ENCODE peak calls at places on chromosomes 11 and 22, in eight cellular contexts. H is esophagus squamous epithelium; T is germinal center; V is stimulated activated CD8-positive, alpha-beta memory T cell treated with anti-CD3 and anti-CD28 coated beads, Interleukin-15, amount 100 ng/mL, for 1 hour; S is activated CD8-positive, alpha-beta memory T cell treated with anti-CD3 and anti-CD28 coated beads for 1 hour; O is astrocyte; A is kidney tubule cell; D is activated naive CD4-positive, alpha-beta T cell treated with Interleukin-2 at 50 U/mL for 16 hours. Q is an unnamed sample.

GRCh38 chr11:64752106-64752970 is 7.4 kb downstream of the PYGM start:
- DNase-seq in H (no peak), T (no peak), V (no peak), S (no peak), O (no peak), A (no peak), D (no peak), Q (no peak)

GRCh38 chr11:34599406-34599901 is 21.4 kb upstream of the EHF start:
- DNase-seq in H (no peak), T (no peak), V (no peak), S (no peak), O (peak), A (peak), D (no peak), Q (no peak)

GRCh38 chr22:27918351-27919221 is 470 bp downstream of the PITPNB start:
- DNase-seq in H (no peak), T (peak), V (peak), S (no peak), O (peak), A (peak), D (peak), Q (peak)

GRCh38 chr11:34732831-34733230 is 111.9 kb downstream of the EHF start:
- DNase-seq in H (no peak), T (no peak), V (no peak), S (no peak), O (no peak), A (no peak), D (no peak), Q (no peak)

GRCh38 chr11:130452941-130453340 is 4.5 kb downstream of the ADAMTS15 start:
- DNase-seq in H (no peak), T (no peak), V (no peak), S (no peak), O (no peak), A (no peak), D (no peak), Q (no peak)

GRCh38 chr11:133911169-133911568 is 45.6 kb downstream of the IGSF9B start:
- DNase-seq in H (no peak), T (peak), V (no peak), S (no peak), O (no peak), A (no peak), D (no peak), Q (no peak)

GRCh38 chr11:76629853-76630599 is 40.5 kb downstream of the LRRC32 start:
- DNase-seq in H (no peak), T (no peak), V (no peak), S (no peak), O (no peak), A (no peak), D (no peak), Q (peak)

GRCh38 chr11:18013790-18014507 is 1.1 kb upstream of the SERGEF start:
- DNase-seq in H (no peak), T (no peak), V (no peak), S (no peak), O (no peak), A (no peak), D (no peak), Q (peak)

GRCh38 chr11:42043312-42043711 is 583.9 kb upstream of the LRRC4C start:
- DNase-seq in H (no peak), T (no peak), V (no peak), S (no peak), O (peak), A (peak), D (no peak), Q (no peak)

GRCh38 chr22:42300286-42301071 is 30.0 kb upstream of the TCF20 start:
- DNase-seq in H (no peak), T (peak), V (no peak), S (no peak), O (no peak), A (peak), D (peak), Q (no peak)

GRCh38 chr11:646214-646613 is 9.1 kb downstream of the DRD4 start:
- DNase-seq in H (no peak), T (no peak), V (no peak), S (no peak), O (no peak), A (no peak), D (no peak), Q (no peak)

GRCh38 chr11:71948314-71949027 is 19.6 kb downstream of the RNF121 start:
- DNase-seq in H (no peak), T (no peak), V (no peak), S (no peak), O (peak), A (peak), D (no peak), Q (no peak)

GRCh38 chr22:49786976-49787843 is 40.5 kb downstream of the BRD1 start:
- DNase-seq in H (no peak), T (no peak), V (no peak), S (no peak), O (no peak), A (no peak), D (no peak), Q (no peak)

GRCh38 chr11:86101941-86102407 is 33.1 kb upstream of the PICALM start:
- DNase-seq in H (no peak), T (no peak), V (no peak), S (no peak), O (peak), A (peak), D (no peak), Q (no peak)

GRCh38 chr11:96257972-96258951 is 84.7 kb downstream of the MAML2 start:
- DNase-seq in H (no peak), T (peak), V (no peak), S (no peak), O (peak), A (peak), D (peak), Q (peak)

GRCh38 chr11:33827206-33827605 is 52.9 kb upstream of the FBXO3 start:
- DNase-seq in H (no peak), T (no peak), V (no peak), S (no peak), O (no peak), A (no peak), D (no peak), Q (no peak)

GRCh38 chr11:120727752-120728151 is 216.2 kb downstream of the GRIK4 start:
- DNase-seq in H (no peak), T (no peak), V (no peak), S (no peak), O (no peak), A (no peak), D (no peak), Q (no peak)

GRCh38 chr11:121350314-121351046 is 57.9 kb downstream of the SC5D start:
- DNase-seq in H (no peak), T (no peak), V (no peak), S (no peak), O (no peak), A (no peak), D (no peak), Q (no peak)

GRCh38 chr11:128421577-128421976 is 165.8 kb downstream of the ETS1 start:
- DNase-seq in H (no peak), T (no peak), V (no peak), S (no peak), O (peak), A (peak), D (no peak), Q (no peak)

GRCh38 chr11:116984589-116984988 is 113.6 kb downstream of the SIK3 start:
- DNase-seq in H (no peak), T (no peak), V (no peak), S (no peak), O (peak), A (peak), D (no peak), Q (no peak)

Q was measured in CD4-positive, CD25-positive, alpha-beta regulatory T cell.